ENCODE peak calls at places on chromosomes 13 and 19, in ten cellular contexts. One of them, this sample, is unnamed.

GRCh38 chr19:38993271-38993670 is 17.7 kb upstream of the FBXO17 start:
- DNase-seq in Peyer's patch: no peak
- DNase-seq in gastrocnemius medialis: no peak
- DNase-seq in CD4-positive, CD25-positive, alpha-beta regulatory T cell: no peak
- DNase-seq in IMR-90: peak
- DNase-seq in small intestine: peak
- DNase-seq in tibial nerve: no peak
- DNase-seq in heart left ventricle: no peak
- DNase-seq in A673: no peak
- DNase-seq in left lung: no peak
- DNase-seq in this sample: no peak

GRCh38 chr13:40812724-40813445 is 23.5 kb downstream of the SLC25A15 start:
- DNase-seq in tibial nerve: no peak
- DNase-seq in A673: no peak
- DNase-seq in CD4-positive, CD25-positive, alpha-beta regulatory T cell: no peak
- DNase-seq in gastrocnemius medialis: no peak
- DNase-seq in Peyer's patch: peak
- DNase-seq in small intestine: peak
- DNase-seq in heart left ventricle: no peak
- DNase-seq in IMR-90: peak
- DNase-seq in left lung: no peak
- DNase-seq in this sample: no peak

GRCh38 chr13:29136341-29136740 is 316.2 kb downstream of the MTUS2 start:
- DNase-seq in IMR-90: no peak
- DNase-seq in left lung: no peak
- DNase-seq in tibial nerve: no peak
- DNase-seq in heart left ventricle: no peak
- DNase-seq in small intestine: peak
- DNase-seq in gastrocnemius medialis: no peak
- DNase-seq in A673: no peak
- DNase-seq in Peyer's patch: no peak
- DNase-seq in CD4-positive, CD25-positive, alpha-beta regulatory T cell: no peak
- DNase-seq in this sample: no peak

GRCh38 chr19:30653646-30654386 is 281.6 kb downstream of the ZNF536 start:
- DNase-seq in gastrocnemius medialis: no peak
- DNase-seq in small intestine: no peak
- DNase-seq in left lung: no peak
- DNase-seq in IMR-90: no peak
- DNase-seq in A673: no peak
- DNase-seq in Peyer's patch: no peak
- DNase-seq in CD4-positive, CD25-positive, alpha-beta regulatory T cell: no peak
- DNase-seq in tibial nerve: no peak
- DNase-seq in heart left ventricle: no peak
- DNase-seq in this sample: no peak

GRCh38 chr19:16180611-16181010 is 4.6 kb upstream of the FAM32A start:
- DNase-seq in tibial nerve: no peak
- DNase-seq in gastrocnemius medialis: no peak
- DNase-seq in heart left ventricle: no peak
- DNase-seq in A673: no peak
- DNase-seq in Peyer's patch: no peak
- DNase-seq in small intestine: no peak
- DNase-seq in CD4-positive, CD25-positive, alpha-beta regulatory T cell: no peak
- DNase-seq in left lung: no peak
- DNase-seq in IMR-90: peak
- DNase-seq in this sample: no peak

GRCh38 chr13:57813641-57814040 is 182.1 kb downstream of the PCDH17 start:
- DNase-seq in IMR-90: no peak
- DNase-seq in small intestine: no peak
- DNase-seq in CD4-positive, CD25-positive, alpha-beta regulatory T cell: no peak
- DNase-seq in heart left ventricle: no peak
- DNase-seq in Peyer's patch: no peak
- DNase-seq in gastrocnemius medialis: no peak
- DNase-seq in left lung: no peak
- DNase-seq in tibial nerve: no peak
- DNase-seq in A673: peak
- DNase-seq in this sample: no peak

GRCh38 chr13:33764716-33765115 is 53.2 kb upstream of the RFC3 start:
- DNase-seq in CD4-positive, CD25-positive, alpha-beta regulatory T cell: no peak
- DNase-seq in gastrocnemius medialis: no peak
- DNase-seq in Peyer's patch: no peak
- DNase-seq in IMR-90: no peak
- DNase-seq in heart left ventricle: no peak
- DNase-seq in tibial nerve: no peak
- DNase-seq in left lung: no peak
- DNase-seq in small intestine: no peak
- DNase-seq in A673: no peak
- DNase-seq in this sample: no peak

GRCh38 chr13:99285432-99286182 is 21.6 kb downstream of the GPR183 start:
- DNase-seq in gastrocnemius medialis: no peak
- DNase-seq in small intestine: peak
- DNase-seq in IMR-90: no peak
- DNase-seq in tibial nerve: no peak
- DNase-seq in CD4-positive, CD25-positive, alpha-beta regulatory T cell: no peak
- DNase-seq in A673: no peak
- DNase-seq in heart left ventricle: no peak
- DNase-seq in left lung: no peak
- DNase-seq in Peyer's patch: peak
- DNase-seq in this sample: no peak

GRCh38 chr13:113299951-113300350 is 2.9 kb downstream of the LAMP1 start:
- DNase-seq in Peyer's patch: peak
- DNase-seq in IMR-90: no peak
- DNase-seq in left lung: no peak
- DNase-seq in A673: no peak
- DNase-seq in heart left ventricle: no peak
- DNase-seq in tibial nerve: no peak
- DNase-seq in CD4-positive, CD25-positive, alpha-beta regulatory T cell: no peak
- DNase-seq in gastrocnemius medialis: no peak
- DNase-seq in small intestine: peak
- DNase-seq in this sample: no peak

GRCh38 chr13:113369881-113370280 is 6.0 kb upstream of the GRTP1 start:
- DNase-seq in IMR-90: no peak
- DNase-seq in tibial nerve: no peak
- DNase-seq in heart left ventricle: no peak
- DNase-seq in small intestine: no peak
- DNase-seq in left lung: no peak
- DNase-seq in gastrocnemius medialis: no peak
- DNase-seq in CD4-positive, CD25-positive, alpha-beta regulatory T cell: no peak
- DNase-seq in A673: no peak
- DNase-seq in Peyer's patch: no peak
- DNase-seq in this sample: no peak

GRCh38 chr13:111451402-111451801 is 131.0 kb downstream of the TEX29 start:
- DNase-seq in Peyer's patch: no peak
- DNase-seq in IMR-90: no peak
- DNase-seq in small intestine: no peak
- DNase-seq in left lung: no peak
- DNase-seq in gastrocnemius medialis: no peak
- DNase-seq in tibial nerve: no peak
- DNase-seq in heart left ventricle: no peak
- DNase-seq in A673: no peak
- DNase-seq in CD4-positive, CD25-positive, alpha-beta regulatory T cell: no peak
- DNase-seq in this sample: no peak

GRCh38 chr13:73210218-73210883 is 151.5 kb downstream of the KLF5 start:
- DNase-seq in Peyer's patch: no peak
- DNase-seq in A673: no peak
- DNase-seq in left lung: no peak
- DNase-seq in tibial nerve: no peak
- DNase-seq in heart left ventricle: no peak
- DNase-seq in small intestine: peak
- DNase-seq in gastrocnemius medialis: no peak
- DNase-seq in IMR-90: no peak
- DNase-seq in CD4-positive, CD25-positive, alpha-beta regulatory T cell: no peak
- DNase-seq in this sample: no peak

GRCh38 chr19:42115705-42116104 is 16.5 kb downstream of the POU2F2 start:
- DNase-seq in CD4-positive, CD25-positive, alpha-beta regulatory T cell: no peak
- DNase-seq in IMR-90: no peak
- DNase-seq in heart left ventricle: no peak
- DNase-seq in Peyer's patch: no peak
- DNase-seq in A673: no peak
- DNase-seq in gastrocnemius medialis: no peak
- DNase-seq in small intestine: no peak
- DNase-seq in left lung: no peak
- DNase-seq in tibial nerve: no peak
- DNase-seq in this sample: no peak

DNA sequence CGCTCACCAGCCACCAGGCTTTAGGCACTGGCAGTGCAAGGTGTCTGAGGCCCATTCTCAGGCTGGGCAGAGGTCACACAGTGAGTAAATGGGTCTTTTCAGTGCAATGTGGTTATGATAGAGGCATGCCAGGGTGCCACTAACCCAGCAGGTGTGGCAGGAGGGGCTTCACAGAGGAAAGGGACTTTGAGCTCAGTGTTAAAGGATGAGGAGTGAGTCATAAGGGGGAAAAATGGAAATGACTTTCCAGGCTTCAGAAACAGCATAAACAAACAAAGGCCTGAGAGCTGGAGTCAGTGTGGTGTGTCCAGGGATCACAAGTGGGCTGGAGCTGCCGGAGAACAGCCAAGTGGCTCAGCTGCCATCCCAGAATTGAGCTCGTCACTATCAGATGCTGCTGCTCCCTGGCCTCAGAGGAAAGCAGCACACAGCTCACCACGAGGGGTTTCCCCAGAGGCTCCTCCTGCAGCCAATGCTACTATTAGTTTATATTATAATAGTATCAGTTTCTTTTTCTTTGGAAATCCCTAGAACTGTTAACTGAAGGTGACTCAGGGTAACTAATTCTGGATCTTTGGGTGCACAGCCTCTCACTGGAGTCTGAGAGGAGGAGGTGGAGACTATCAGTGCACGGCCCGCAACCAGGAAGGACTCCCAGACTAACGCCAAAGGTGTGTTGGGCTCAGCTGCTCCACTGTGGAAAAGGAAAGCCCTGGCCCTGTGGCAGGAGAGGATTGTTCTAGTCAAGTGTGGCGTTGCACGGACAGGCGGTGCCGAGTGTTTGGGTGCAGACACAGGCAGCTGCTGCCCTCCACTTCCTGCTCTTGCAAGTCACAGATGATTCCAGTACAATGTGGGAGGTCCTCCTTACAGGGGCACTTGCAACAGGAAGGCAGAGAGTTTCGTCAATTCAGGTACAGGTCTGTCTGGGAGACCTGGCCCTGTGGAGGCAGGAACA is 39.5 kb downstream of the DHRS12 start:
- DNase-seq in CD4-positive, CD25-positive, alpha-beta regulatory T cell: peak
- DNase-seq in A673: no peak
- DNase-seq in heart left ventricle: peak
- DNase-seq in tibial nerve: peak
- DNase-seq in Peyer's patch: peak
- DNase-seq in left lung: peak
- DNase-seq in gastrocnemius medialis: peak
- DNase-seq in small intestine: peak
- DNase-seq in IMR-90: peak
- DNase-seq in this sample: peak
- H3K4me3 ChIP-seq in CD4-positive, CD25-positive, alpha-beta regulatory T cell: peak
- H3K4me3 ChIP-seq in A673: no peak
- H3K4me3 ChIP-seq in heart left ventricle: no peak
- H3K4me3 ChIP-seq in tibial nerve: no peak
- H3K4me3 ChIP-seq in Peyer's patch: no peak
- H3K4me3 ChIP-seq in left lung: no peak
- H3K4me3 ChIP-seq in gastrocnemius medialis: no peak
- H3K4me3 ChIP-seq in small intestine: no peak
- H3K4me3 ChIP-seq in IMR-90: peak
- H3K4me3 ChIP-seq in this sample: no peak

GRCh38 chr19:47618771-47619170 is 9.8 kb downstream of the BICRA start:
- DNase-seq in Peyer's patch: peak
- DNase-seq in gastrocnemius medialis: peak
- DNase-seq in small intestine: peak
- DNase-seq in left lung: no peak
- DNase-seq in CD4-positive, CD25-positive, alpha-beta regulatory T cell: no peak
- DNase-seq in heart left ventricle: peak
- DNase-seq in A673: no peak
- DNase-seq in tibial nerve: no peak
- DNase-seq in IMR-90: peak
- DNase-seq in this sample: no peak
- H3K27ac ChIP-seq in Peyer's patch: no peak
- H3K27ac ChIP-seq in gastrocnemius medialis: peak
- H3K27ac ChIP-seq in small intestine: no peak
- H3K27ac ChIP-seq in left lung: no peak
- H3K27ac ChIP-seq in CD4-positive, CD25-positive, alpha-beta regulatory T cell: no peak
- H3K27ac ChIP-seq in heart left ventricle: peak
- H3K27ac ChIP-seq in A673: no peak
- H3K27ac ChIP-seq in tibial nerve: no peak
- H3K27ac ChIP-seq in IMR-90: no peak
- H3K27ac ChIP-seq in this sample: peak

DNA sequence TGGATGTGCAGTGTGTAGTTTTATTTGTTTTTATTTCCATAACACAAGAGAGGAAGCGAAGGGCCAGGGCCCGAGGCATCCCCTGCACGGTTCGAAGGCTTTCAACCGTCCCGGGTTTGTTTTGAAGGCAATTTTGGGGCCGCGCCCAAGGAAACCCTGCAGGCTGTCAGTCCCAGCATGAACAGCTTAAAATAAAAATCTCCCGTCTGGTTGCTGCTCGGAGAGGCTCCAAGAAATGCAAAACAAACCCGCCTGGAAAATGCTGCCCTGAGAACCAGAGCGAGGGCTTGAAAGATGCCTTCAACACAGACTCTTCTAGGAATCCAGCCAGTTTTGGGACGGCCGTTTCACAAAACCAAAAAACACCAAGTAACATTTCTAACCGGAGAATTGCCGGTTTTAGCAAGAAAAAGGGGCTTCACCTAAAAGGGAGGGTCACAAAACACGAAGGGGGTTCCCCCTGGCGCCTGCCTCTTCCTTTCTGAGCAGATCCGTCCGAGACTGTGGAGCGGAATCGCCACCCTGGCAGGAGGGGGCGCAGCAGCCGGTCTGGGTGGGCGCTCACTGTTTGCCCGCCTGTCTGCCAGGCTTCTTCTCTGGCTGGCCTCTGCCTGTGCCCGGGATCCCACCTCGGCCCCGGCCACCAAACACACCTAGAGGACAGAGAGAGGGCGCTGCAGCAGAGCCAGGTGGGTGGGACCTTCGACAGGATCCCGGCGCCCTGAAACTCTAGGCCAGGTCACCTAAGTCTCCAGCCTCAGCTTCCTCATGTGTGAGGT is 15.8 kb downstream of the LSM4 start:
- DNase-seq in left lung: no peak
- DNase-seq in Peyer's patch: no peak
- DNase-seq in tibial nerve: no peak
- DNase-seq in A673: no peak
- DNase-seq in small intestine: no peak
- DNase-seq in heart left ventricle: peak
- DNase-seq in IMR-90: no peak
- DNase-seq in CD4-positive, CD25-positive, alpha-beta regulatory T cell: no peak
- DNase-seq in gastrocnemius medialis: no peak
- DNase-seq in this sample: no peak
- H3K4me3 ChIP-seq in left lung: no peak
- H3K4me3 ChIP-seq in Peyer's patch: no peak
- H3K4me3 ChIP-seq in tibial nerve: no peak
- H3K4me3 ChIP-seq in A673: no peak
- H3K4me3 ChIP-seq in small intestine: no peak
- H3K4me3 ChIP-seq in heart left ventricle: no peak
- H3K4me3 ChIP-seq in IMR-90: no peak
- H3K4me3 ChIP-seq in CD4-positive, CD25-positive, alpha-beta regulatory T cell: peak
- H3K4me3 ChIP-seq in gastrocnemius medialis: no peak
- H3K4me3 ChIP-seq in this sample: peak

DNA sequence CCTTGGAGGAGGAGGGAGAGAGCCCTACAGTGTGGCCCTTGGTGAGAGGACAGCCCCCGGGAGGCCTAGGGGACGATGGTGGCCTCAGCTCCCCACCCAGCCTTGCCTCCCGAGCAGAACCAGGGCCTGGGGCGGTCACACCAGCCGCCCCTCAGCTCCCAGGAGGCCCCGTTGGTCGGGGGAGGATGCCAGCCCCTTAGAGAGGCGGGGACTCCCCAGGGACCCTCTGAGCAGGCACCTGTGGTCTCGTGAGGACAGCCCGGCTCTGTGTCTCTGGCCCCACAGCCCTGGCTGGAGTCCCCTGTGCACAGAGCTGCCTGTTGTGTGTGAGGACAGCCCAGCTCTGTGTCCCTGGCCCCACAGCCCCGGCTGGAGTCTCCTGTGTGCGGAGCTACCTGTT is 158.8 kb downstream of the KDM4B start:
- DNase-seq in heart left ventricle: no peak
- DNase-seq in Peyer's patch: peak
- DNase-seq in tibial nerve: no peak
- DNase-seq in gastrocnemius medialis: no peak
- DNase-seq in small intestine: no peak
- DNase-seq in A673: no peak
- DNase-seq in IMR-90: no peak
- DNase-seq in left lung: no peak
- DNase-seq in CD4-positive, CD25-positive, alpha-beta regulatory T cell: no peak
- DNase-seq in this sample: no peak
- H3K27ac ChIP-seq in heart left ventricle: peak
- H3K27ac ChIP-seq in Peyer's patch: peak
- H3K27ac ChIP-seq in tibial nerve: no peak
- H3K27ac ChIP-seq in gastrocnemius medialis: peak
- H3K27ac ChIP-seq in small intestine: no peak
- H3K27ac ChIP-seq in A673: peak
- H3K27ac ChIP-seq in IMR-90: no peak
- H3K27ac ChIP-seq in left lung: no peak
- H3K27ac ChIP-seq in CD4-positive, CD25-positive, alpha-beta regulatory T cell: peak
- H3K27ac ChIP-seq in this sample: no peak

This sample was measured in dorsolateral prefrontal cortex.